ENCODE peak calls at places on chromosomes 7 and 10, in eight cellular contexts. N is astrocyte of the cerebellum; A is HFF-Myc; Z is H7; S is globus pallidus; W is NCI-H2107; B is KG1; F is CD8-positive, alpha-beta T cell. P is an unnamed sample.

GRCh38 chr7:44285561-44285960 is 39.8 kb downstream of the CAMK2B start:
- DNase-seq in N (no peak), A (no peak), Z (peak), S (no peak), W (no peak), B (no peak), F (no peak), P (no peak)

GRCh38 chr10:112783653-112784426 is 166.2 kb upstream of the TCF7L2 start:
- DNase-seq in N (no peak), A (no peak), Z (no peak), S (no peak), W (no peak), B (no peak), F (no peak), P (peak)

GRCh38 chr7:18356195-18356645 is 139.3 kb upstream of the HDAC9 start:
- DNase-seq in N (peak), A (peak), Z (no peak), S (peak), W (no peak), B (no peak), F (no peak), P (peak)

GRCh38 chr10:21292763-21293517 is 232.5 kb downstream of the SKIDA1 start:
- DNase-seq in N (peak), A (peak), Z (peak), S (peak), W (no peak), B (no peak), F (no peak), P (peak)

GRCh38 chr7:150556521-150557138 is 10.6 kb upstream of the GIMAP4 start:
- DNase-seq in N (no peak), A (no peak), Z (no peak), S (no peak), W (no peak), B (peak), F (no peak), P (no peak)

GRCh38 chr7:44622342-44623151 is 16.1 kb downstream of the OGDH start:
- DNase-seq in N (no peak), A (no peak), Z (no peak), S (no peak), W (no peak), B (no peak), F (no peak), P (peak)

GRCh38 chr10:70564901-70565351 is 37.6 kb downstream of the PRF1 start:
- DNase-seq in N (no peak), A (no peak), Z (no peak), S (no peak), W (no peak), B (no peak), F (no peak), P (no peak)

GRCh38 chr10:126130291-126130710 is 233.9 kb downstream of the FANK1 start:
- DNase-seq in N (no peak), A (no peak), Z (no peak), S (no peak), W (no peak), B (no peak), F (no peak), P (peak)

GRCh38 chr10:101839421-101840063 is 4.1 kb downstream of the KCNIP2 start:
- DNase-seq in N (no peak), A (no peak), Z (peak), S (peak), W (no peak), B (no peak), F (peak), P (peak)

GRCh38 chr10:595473-595872 is 94.0 kb downstream of the DIP2C start:
- DNase-seq in N (no peak), A (no peak), Z (no peak), S (no peak), W (no peak), B (no peak), F (no peak), P (no peak)

GRCh38 chr7:542131-542934 is 22.7 kb upstream of the PDGFA start:
- DNase-seq in N (no peak), A (no peak), Z (no peak), S (no peak), W (no peak), B (no peak), F (no peak), P (no peak)

GRCh38 chr10:119250641-119251314 is 43.4 kb downstream of the GRK5 start:
- DNase-seq in N (peak), A (peak), Z (peak), S (no peak), W (no peak), B (no peak), F (no peak), P (peak)

GRCh38 chr10:50063100-50063499 is 4.7 kb upstream of the WASHC2A start:
- DNase-seq in N (no peak), A (no peak), Z (peak), S (no peak), W (no peak), B (no peak), F (no peak), P (no peak)

GRCh38 chr10:113690749-113691148 is 11.0 kb downstream of the CASP7 start:
- DNase-seq in N (no peak), A (no peak), Z (no peak), S (no peak), W (no peak), B (no peak), F (no peak), P (no peak)

GRCh38 chr10:130363051-130363450 is 226.9 kb downstream of the GLRX3 start:
- DNase-seq in N (no peak), A (no peak), Z (no peak), S (no peak), W (no peak), B (no peak), F (no peak), P (no peak)

P was measured in kidney tubule cell.